ENCODE peak calls at places on chromosome 15, in seven cellular contexts. H is T-helper 1 cell, K is frontal cortex, W is non-pigmented ciliary epithelial cell, G is AG08395, V is endothelial cell, C is NCI-H2171 treated with DMSO at 0.1 percent for 48 hours. E is an unnamed sample.

GRCh38 chr15:38696120-38696727 is 131.6 kb upstream of the RASGRP1 start:
- DNase-seq in W (no peak), C (no peak), V (no peak), H (peak; percentile 24), K (no peak), G (peak; percentile 86), E (no peak)

GRCh38 chr15:64045774-64046346 is 425 bp downstream of the DAPK2 start:
- DNase-seq in K (no peak), W (no peak), H (no peak), G (no peak), C (peak; percentile 48), V (no peak), E (no peak)

GRCh38 chr15:44633603-44634002 is 29.9 kb downstream of the SPG11 start:
- DNase-seq in C (no peak), G (peak; percentile 6), W (no peak), K (no peak), H (no peak), V (no peak), E (no peak)

GRCh38 chr15:25683911-25684310 is 179.2 kb downstream of the ATP10A start:
- DNase-seq in H (no peak), V (no peak), C (no peak), W (no peak), G (no peak), K (no peak), E (no peak)

GRCh38 chr15:56869573-56869972 is 48.9 kb upstream of the TCF12 start:
- DNase-seq in K (no peak), W (no peak), V (peak; percentile 60), H (no peak), C (no peak), G (peak; percentile 7), E (no peak)

GRCh38 chr15:36499751-36500389 is 79.6 kb upstream of the CDIN1 start:
- DNase-seq in W (no peak), V (no peak), C (peak; percentile 7), K (no peak), G (no peak), H (no peak), E (no peak)

GRCh38 chr15:42880121-42880520 is 40.5 kb downstream of the TTBK2 start:
- DNase-seq in H (no peak), C (no peak), G (no peak), K (no peak), V (no peak), W (no peak), E (no peak)

GRCh38 chr15:26294062-26294689 is 431.0 kb upstream of the ATP10A start:
- DNase-seq in G (no peak), V (no peak), C (peak; percentile 54), W (no peak), K (no peak), H (no peak), E (peak; percentile 58)

GRCh38 chr15:72169236-72169920 is 28.2 kb downstream of the GRAMD2A start:
- DNase-seq in V (no peak), C (no peak), H (no peak), K (no peak), W (no peak), G (no peak), E (no peak)

GRCh38 chr15:92467245-92467644 is 73.6 kb downstream of the ST8SIA2 start:
- DNase-seq in W (no peak), G (no peak), C (no peak), K (no peak), V (no peak), H (no peak), E (no peak)

GRCh38 chr15:58409861-58410260 is 21.9 kb upstream of the LIPC start:
- DNase-seq in V (no peak), G (no peak), K (no peak), C (peak; percentile 52), H (no peak), W (no peak), E (no peak)

E was measured in DMS 273 treated with DMSO at 0.1 percent for 48 hours.